ENCODE peak calls at places on chromosomes 11 and 22, in nine cellular contexts. D is GM23248, K is SK-N-SH, P is neural progenitor cell, V is hepatocyte, I is HCT116, B is PC-3, A is GM23338, N is MM.1S. G is an unnamed sample.

GRCh38 chr11:111977141-111978027 is 40.2 kb downstream of the DIXDC1 start:
- DNase-seq in P (peak; percentile 74), N (no peak), B (peak; percentile 56), D (peak; percentile 78), V (peak; percentile 73), K (peak; percentile 90), I (no peak), A (peak; percentile 57), G (no peak)

GRCh38 chr11:126647735-126648134 is 292.2 kb downstream of the ST3GAL4 start:
- DNase-seq in A (no peak), D (peak; percentile 95), K (no peak), N (no peak), P (peak; percentile 30), V (peak; percentile 49), B (peak; percentile 67), I (peak; percentile 2), G (no peak)

GRCh38 chr11:57001674-57002401 is 13.1 kb downstream of the OR5AK2 start:
- DNase-seq in K (no peak), N (no peak), V (no peak), B (peak; percentile 40), I (no peak), A (peak; percentile 39), D (peak; percentile 14), P (no peak), G (no peak)

GRCh38 chr22:49205401-49205800 is 622.3 kb downstream of the BRD1 start:
- DNase-seq in N (no peak), D (no peak), A (no peak), B (no peak), I (no peak), V (no peak), K (no peak), P (no peak), G (no peak)

GRCh38 chr11:69402251-69402892 is 79.1 kb upstream of the LINC01488 start:
- DNase-seq in N (no peak), P (no peak), B (no peak), K (no peak), D (no peak), I (no peak), V (no peak), A (no peak), G (no peak)

GRCh38 chr22:48919187-48919590 is 908.5 kb downstream of the BRD1 start:
- DNase-seq in A (no peak), D (no peak), I (no peak), B (no peak), V (no peak), N (no peak), P (peak; percentile 74), K (no peak), G (no peak)

GRCh38 chr11:62705880-62706831 is 1.1 kb downstream of the BSCL2 start:
- DNase-seq in B (peak; percentile 97), D (peak; percentile 99), A (peak; percentile 97), N (peak; percentile 92), I (peak; percentile 63), P (peak; percentile 99), V (peak; percentile 99), K (peak; percentile 97), G (peak; percentile 94)

GRCh38 chr11:28911829-28912228 is 803.6 kb downstream of the METTL15 start:
- DNase-seq in B (no peak), I (no peak), D (no peak), A (no peak), V (no peak), N (no peak), K (no peak), P (no peak), G (no peak)

GRCh38 chr22:39299829-39300178 is 19.6 kb downstream of the RPL3 start:
- DNase-seq in I (no peak), A (peak; percentile 52), P (no peak), N (no peak), V (no peak), D (no peak), B (no peak), K (no peak), G (peak; percentile 65)

GRCh38 chr22:37818397-37819099 is 4.6 kb upstream of the GALR3 start:
- DNase-seq in B (no peak), V (peak; percentile 79), A (peak; percentile 77), N (peak; percentile 37), I (no peak), K (no peak), P (peak; percentile 78), D (peak; percentile 84), G (peak; percentile 25)

GRCh38 chr22:16824718-16825687 is at the start of gene XKR3:
- DNase-seq in A (peak; percentile 23), K (no peak), D (peak; percentile 77), V (no peak), N (peak; percentile 44), P (no peak), B (peak; percentile 1), I (no peak), G (peak; percentile 51)

GRCh38 chr11:65041206-65042035 is at the start of gene SAC3D1:
- DNase-seq in K (peak; percentile 89), P (peak; percentile 87), I (peak; percentile 19), B (peak; percentile 69), V (peak; percentile 75), D (peak; percentile 75), N (peak; percentile 69), A (peak; percentile 72), G (peak; percentile 66)

GRCh38 chr11:126548576-126549272 is 193.2 kb downstream of the ST3GAL4 start:
- DNase-seq in A (no peak), B (no peak), N (no peak), D (no peak), K (no peak), I (no peak), V (no peak), P (no peak), G (no peak)

GRCh38 chr11:35907648-35908431 is 36.0 kb upstream of the LDLRAD3 start:
- DNase-seq in N (no peak), K (no peak), V (peak; percentile 43), D (peak; percentile 17), B (peak; percentile 87), P (no peak), I (peak; percentile 54), A (no peak), G (no peak)

DNA sequence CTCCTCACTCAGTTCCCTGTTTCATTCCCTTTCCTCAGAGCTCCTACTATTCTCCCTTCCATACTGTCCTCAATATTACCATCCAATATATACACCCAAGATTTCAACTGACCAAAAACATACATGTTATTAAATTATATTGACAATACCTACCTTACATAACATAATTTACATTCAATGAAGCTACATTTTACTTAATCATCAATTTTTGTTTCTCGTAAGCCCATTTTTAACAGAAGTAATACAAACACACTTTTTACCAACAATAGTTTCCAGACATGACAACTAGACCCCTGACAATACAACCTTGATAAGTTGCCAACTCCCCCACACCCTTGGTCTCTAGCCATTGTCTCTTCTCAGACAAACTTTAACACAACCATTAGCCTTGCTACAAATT is 145.8 kb upstream of the DDI1 start:
- DNase-seq in N (no peak), K (no peak), B (no peak), V (no peak), P (no peak), A (no peak), I (no peak), D (no peak), G (no peak)
- TF ChIP-seq EZH2phosphoT487 in N (no peak), K (no peak), B (no peak), V (no peak), P (no peak), A (no peak), I (no peak), D (no peak), G (no peak)

DNA sequence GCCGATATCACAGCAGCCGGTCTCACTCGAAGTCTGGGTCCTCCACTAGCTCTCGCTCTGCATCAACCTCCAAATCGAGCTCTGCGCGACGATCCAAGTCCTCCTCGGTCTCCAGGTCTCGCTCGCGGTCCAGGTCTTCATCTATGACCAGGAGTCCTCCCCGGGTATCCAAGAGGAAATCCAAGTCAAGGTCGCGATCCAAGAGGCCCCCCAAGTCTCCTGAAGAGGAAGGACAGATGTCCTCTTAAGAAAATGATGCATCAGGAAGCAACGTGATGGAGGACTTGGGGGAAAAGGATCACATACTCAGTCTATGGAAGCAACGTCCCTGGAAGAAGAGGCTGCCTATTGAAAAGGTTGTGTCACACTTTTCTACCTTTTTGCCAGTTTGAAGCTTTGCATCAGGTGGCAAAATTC is 1.1 kb downstream of the SRSF8 start:
- DNase-seq in K (no peak), I (no peak), B (no peak), P (no peak), V (no peak), A (no peak), D (no peak), N (no peak), G (no peak)
- H3K4me3 ChIP-seq in K (peak overlapping the region; percentile 98), I (peak overlapping the region; percentile 69), B (peak overlapping the region; percentile 82), P (peak overlapping the region; percentile 61), V (peak overlapping the region; percentile 93), A (peak overlapping the region; percentile 86), D (peak overlapping the region; percentile 99), N (peak overlapping the region; percentile 100), G (peak overlapping the region; percentile 87)

GRCh38 chr11:6545917-6546605 is 49.0 kb downstream of the DNHD1 start:
- DNase-seq in P (no peak), B (no peak), D (no peak), I (no peak), K (no peak), N (no peak), A (no peak), V (no peak), G (no peak)
- H3K4me1 ChIP-seq in P (no peaks in the 10 kb centered on the region), B (no peaks in the 10 kb centered on the region), D (no peaks in the 10 kb centered on the region), I (no peaks in the 10 kb centered on the region), K (no peaks in the 10 kb centered on the region), N (no peaks in the 10 kb centered on the region), A (no peaks in the 10 kb centered on the region), V (no peaks in the 10 kb centered on the region), G (no peaks in the 10 kb centered on the region)

GRCh38 chr11:113085446-113085845 is 124.2 kb downstream of the NCAM1 start:
- DNase-seq in K (no peak), D (no peak), I (no peak), A (no peak), V (no peak), N (no peak), P (no peak), B (no peak), G (no peak)

GRCh38 chr11:113077379-113077778 is 116.2 kb downstream of the NCAM1 start:
- DNase-seq in P (no peak), N (no peak), D (no peak), B (no peak), I (no peak), A (no peak), K (no peak), V (no peak), G (no peak)

GRCh38 chr11:113084297-113084696 is 123.1 kb downstream of the NCAM1 start:
- DNase-seq in P (no peak), D (no peak), V (no peak), I (no peak), B (no peak), N (no peak), K (no peak), A (no peak), G (no peak)

GRCh38 chr11:113083571-113083970 is 122.4 kb downstream of the NCAM1 start:
- DNase-seq in D (no peak), A (no peak), N (no peak), I (no peak), K (no peak), P (no peak), B (no peak), V (no peak), G (no peak)

DNA sequence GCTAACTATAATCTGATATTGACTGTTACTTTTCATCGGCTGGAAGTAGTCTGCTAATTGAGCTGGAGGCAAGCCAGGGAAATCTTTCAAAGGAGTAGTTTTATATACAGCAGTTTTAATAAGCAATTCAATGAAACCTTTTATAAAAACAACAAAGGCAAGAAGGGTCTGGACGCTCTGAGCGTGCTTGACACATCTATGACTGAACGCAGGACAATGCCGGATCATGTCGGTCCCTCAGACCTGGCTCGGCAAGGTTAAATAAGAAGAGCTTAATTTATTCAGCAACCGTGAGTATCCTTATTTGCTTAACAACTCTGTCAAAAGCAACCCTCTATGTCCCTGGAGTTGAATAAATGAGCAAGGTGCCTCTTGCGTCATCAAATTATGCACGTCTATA is 121.3 kb downstream of the NCAM1 start:
- DNase-seq in V (no peak), A (no peak), P (no peak), K (no peak), I (no peak), N (no peak), D (no peak), B (no peak), G (no peak)
- TF ChIP-seq EZH2phosphoT487 in V (no peak), A (no peak), P (no peak), K (no peak), I (no peak), N (no peak), D (no peak), B (no peak), G (no peak)

G was measured in OCI-LY7.